ENCODE peak calls at places on chromosomes 13 and 19, in four cellular contexts. D is hepatocyte, V is ovary, T is pancreas. M is an unnamed sample. For H3K9me3 and H3K27me3, the result is how much of the 10 kb centered on the place peaks cover.

GRCh38 chr19:40947573-40947972 is 43.5 kb upstream of the CYP2B6 start:
- DNase-seq in T (no peak), V (no peak), D (no peak), M (no peak)

GRCh38 chr13:48220592-48221300 is 12.3 kb upstream of the ITM2B start:
- DNase-seq in V (peak), D (no peak), T (no peak), M (no peak)

GRCh38 chr13:72151241-72151640 is 284.2 kb upstream of the DACH1 start:
- DNase-seq in V (no peak), D (no peak), T (no peak), M (no peak)

GRCh38 chr13:23558675-23559536 is 11.3 kb upstream of the TNFRSF19 start:
- DNase-seq in V (peak), T (no peak), D (peak), M (peak)

GRCh38 chr19:15021286-15022007 is 27.8 kb upstream of the CASP14 start:
- DNase-seq in V (no peak), T (peak), D (no peak), M (no peak)

GRCh38 chr13:31722684-31723083 is 16.6 kb upstream of the RXFP2 start:
- DNase-seq in T (no peak), V (no peak), D (no peak), M (peak)

GRCh38 chr19:41932259-41933130 is 4.2 kb upstream of the ERFL start:
- DNase-seq in T (no peak), V (no peak), D (no peak), M (no peak)

GRCh38 chr13:112181336-112182051 is 114.5 kb downstream of the SOX1 start:
- DNase-seq in T (no peak), V (no peak), D (no peak), M (no peak)

GRCh38 chr19:49339364-49340068 is 4.3 kb downstream of the CD37 start:
- DNase-seq in D (peak), V (peak), T (peak), M (peak)

GRCh38 chr19:42253245-42254082 is 1.5 kb downstream of the ERF start:
- DNase-seq in T (peak), D (peak), V (peak), M (peak)

GRCh38 chr13:108269601-108270328 is at the start of gene TNFSF13B:
- DNase-seq in V (peak), T (peak), D (peak), M (peak)

GRCh38 chr13:109807345-109807744 is 21.0 kb upstream of the IRS2 start:
- DNase-seq in V (no peak), D (no peak), T (no peak), M (no peak)

GRCh38 chr13:41452462-41452861 is 4.9 kb upstream of the RGCC start:
- DNase-seq in D (no peak), V (no peak), T (no peak), M (no peak)
- H3K4me3 ChIP-seq in D (no peak), V (no peak), T (no peak), M (no peak)

GRCh38 chr19:43847246-43847645 is 20.1 kb downstream of the ZNF283 start:
- DNase-seq in T (no peak), D (no peak), V (no peak), M (no peak)

GRCh38 chr19:43847884-43848283 is 20.8 kb downstream of the ZNF283 start:
- DNase-seq in V (no peak), T (no peak), D (no peak), M (no peak)

DNA sequence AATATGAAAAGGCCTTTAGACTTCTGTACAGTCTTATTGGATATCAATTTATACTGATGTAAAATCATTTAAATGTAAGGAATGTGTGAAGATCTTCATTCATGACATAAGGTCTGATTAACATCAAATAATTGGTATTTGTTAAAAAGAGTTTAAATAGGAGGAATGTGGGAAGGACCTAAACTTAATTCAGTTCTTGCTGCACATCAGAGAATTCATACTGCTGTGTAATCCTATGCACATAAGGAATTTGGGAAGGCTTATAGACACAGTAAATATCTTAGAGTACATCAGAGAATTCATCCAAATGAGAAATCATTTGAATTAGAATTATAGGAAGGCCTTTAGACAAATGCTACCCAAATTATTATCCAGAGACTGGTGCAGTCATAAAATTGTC is 21.7 kb downstream of the ZNF283 start:
- DNase-seq in T (no peak), D (no peak), V (no peak), M (no peak)
- H3K9me3 ChIP-seq in T (under half), D (under half), V (under half), M (half or more)

GRCh38 chr19:16335226-16335625 is 10.6 kb downstream of the KLF2 start:
- DNase-seq in D (no peak), T (no peak), V (no peak), M (no peak)
- H3K27me3 ChIP-seq in D (under half), T (under half), V (under half), M (under half)

DNA sequence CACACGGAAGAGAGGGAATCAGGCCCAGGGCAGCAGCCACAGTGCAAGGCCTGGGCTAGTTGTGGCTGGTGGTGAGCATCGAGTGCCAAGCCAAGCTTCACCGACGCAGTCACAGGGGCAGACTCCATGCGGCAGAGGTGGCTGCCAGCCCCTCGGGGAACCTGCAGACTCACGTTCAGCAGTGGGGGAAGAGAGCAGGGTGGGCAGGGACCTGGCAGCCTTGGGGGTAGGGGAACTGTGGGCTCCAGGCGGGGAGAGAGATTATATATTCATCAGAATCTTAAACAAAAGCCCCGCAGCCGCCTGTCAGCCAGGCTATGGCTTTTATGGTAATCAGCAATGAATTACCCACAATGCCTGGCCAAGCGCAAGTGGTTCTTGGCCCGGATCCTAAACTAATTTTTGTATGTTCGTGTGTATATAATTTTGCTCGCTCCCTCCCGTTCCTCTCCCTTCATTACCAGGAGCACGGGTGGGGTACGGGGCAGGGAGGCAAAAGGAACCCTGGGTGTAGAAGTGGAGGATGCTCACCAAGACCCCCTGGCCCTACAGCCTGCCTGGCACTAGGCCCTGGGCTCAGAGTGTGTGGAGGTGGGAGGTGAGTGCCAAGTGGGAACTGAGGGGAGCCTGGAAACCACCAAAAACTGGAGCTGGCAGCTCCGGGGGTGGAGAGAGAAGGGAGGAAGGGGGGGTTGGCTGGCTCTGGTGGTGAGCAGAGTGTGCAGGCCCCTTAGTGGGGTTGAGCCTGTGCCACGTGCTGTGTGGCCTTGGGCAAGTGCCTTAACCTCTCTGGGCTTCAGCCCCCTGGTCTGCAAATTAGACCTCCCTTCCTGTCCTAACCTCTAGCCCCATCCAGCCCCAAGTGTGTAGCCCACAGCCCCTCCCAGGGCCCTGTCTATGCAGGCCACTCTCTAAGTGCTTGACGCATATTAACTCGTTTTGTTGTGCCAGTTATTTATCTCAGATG is 31.9 kb downstream of the PTPRS start:
- DNase-seq in T (peak), D (peak), V (peak), M (peak)
- H3K4me3 ChIP-seq in T (peak), D (no peak), V (peak), M (no peak)

DNA sequence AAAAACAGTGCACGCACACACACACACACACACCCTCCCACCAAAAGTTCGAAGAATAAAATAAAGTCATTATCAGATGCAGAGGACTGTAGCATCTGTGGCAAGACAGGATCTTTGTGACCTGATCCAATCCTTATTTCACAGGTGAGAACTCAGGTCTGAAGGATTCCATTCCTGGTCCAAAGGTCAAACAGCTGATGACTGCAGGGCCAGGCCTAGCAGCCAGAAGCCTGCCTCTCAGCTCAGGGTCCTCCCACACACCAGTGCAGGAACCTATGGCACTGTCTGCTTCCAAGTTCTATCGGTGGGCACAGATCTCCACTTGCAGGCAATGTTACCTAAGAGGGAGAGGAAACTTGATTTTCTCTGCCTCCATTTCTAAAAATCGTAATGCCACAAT is 57.5 kb downstream of the SERP2 start:
- DNase-seq in T (no peak), V (no peak), D (peak), M (no peak)
- H3K9me3 ChIP-seq in T (under half), V (under half), D (under half), M (under half)

GRCh38 chr13:111117289-111117688 is 2.2 kb downstream of the ARHGEF7 start:
- DNase-seq in D (no peak), V (no peak), T (no peak), M (no peak)
- H3K27me3 ChIP-seq in D (half or more), V (under half), T (under half), M (under half)

GRCh38 chr13:99982021-99982740 is 597 bp downstream of the ZIC2 start:
- DNase-seq in D (peak), V (no peak), T (no peak), M (no peak)

GRCh38 chr13:99984134-99984462 is 2.5 kb downstream of the ZIC2 start:
- DNase-seq in V (no peak), D (no peak), T (no peak), M (no peak)

GRCh38 chr13:99982741-99983400 is 1.3 kb downstream of the ZIC2 start:
- DNase-seq in V (no peak), D (no peak), T (no peak), M (no peak)

GRCh38 chr13:99984463-99985242 is 3.1 kb downstream of the ZIC2 start:
- DNase-seq in T (no peak), D (peak), V (no peak), M (peak)

DNA sequence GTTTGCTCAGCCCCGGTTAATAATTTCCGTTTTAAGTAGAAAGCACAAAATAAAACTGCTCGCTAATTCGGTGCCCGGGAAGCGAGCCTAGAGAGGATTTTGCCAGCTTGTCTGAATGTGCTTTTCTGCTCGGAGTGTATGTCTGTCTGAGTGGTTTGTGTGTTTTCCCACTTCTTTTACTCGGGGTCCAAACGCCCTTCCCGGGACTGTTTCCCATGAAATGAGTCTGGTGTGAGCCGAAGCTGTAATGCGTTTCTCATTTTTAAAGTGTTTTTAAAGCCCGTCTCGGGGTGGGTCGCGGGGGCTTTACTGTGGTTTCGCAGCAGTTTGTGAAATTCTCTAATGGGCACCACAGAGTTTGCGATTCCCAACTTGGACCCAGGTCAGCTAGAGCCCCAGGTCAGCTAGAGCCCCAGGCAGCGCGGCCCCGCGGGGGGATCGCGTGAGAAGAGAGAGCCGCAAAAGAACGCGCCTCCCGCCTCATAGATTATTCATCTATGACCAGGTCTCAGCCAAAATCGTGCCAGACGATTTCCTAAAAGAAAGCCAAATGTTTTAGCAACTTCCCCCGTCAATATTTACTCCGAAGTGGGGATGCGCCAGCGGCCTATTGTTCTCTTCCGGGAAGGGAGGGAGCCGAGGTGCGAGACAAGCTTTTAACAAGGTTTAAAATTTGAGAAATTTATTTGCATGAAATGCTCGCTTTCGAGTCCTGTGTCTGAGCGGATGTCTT is 2.0 kb downstream of the ZIC2 start:
- DNase-seq in T (no peak), V (no peak), D (peak), M (peak)
- H3K4me3 ChIP-seq in T (no peak), V (no peak), D (no peak), M (peak)

GRCh38 chr19:452829-453228 is 8.0 kb downstream of the SHC2 start:
- DNase-seq in D (no peak), T (no peak), V (no peak), M (no peak)
- H3K9me3 ChIP-seq in D (under half), T (under half), V (under half), M (under half)

M was measured in MG63.